ENCODE peak calls at places on chromosomes 6 and 20, in seven cellular contexts. G is RWPE1; D is RKO; T is left cardiac atrium; I is anterior cingulate cortex; V is activated T-helper 9 cell treated with anti-CD3 and anti-CD28 coated beads, Interleukin-2, amount 50 U/mL, for 16 hours; Y is neural crest cell. E is an unnamed sample.
A peak's percentile ranks its signal among the peaks of the same experiment; 100 is the strongest.

GRCh38 chr6:166361080-166361429 is 18.7 kb upstream of the SFT2D1 start:
- DNase-seq in V (no peak), T (no peak), D (no peak), I (no peak), Y (no peak), G (peak; percentile 22), E (peak; percentile 37)

GRCh38 chr20:20489623-20490341 is 121.9 kb downstream of the INSM1 start:
- DNase-seq in Y (no peak), V (no peak), I (no peak), G (no peak), T (no peak), D (no peak), E (no peak)

GRCh38 chr20:34268851-34269668 is 27.8 kb downstream of the ASIP start:
- DNase-seq in I (no peak), D (no peak), G (no peak), V (no peak), Y (no peak), T (peak; percentile 33), E (peak; percentile 44)

GRCh38 chr6:89160693-89161092 is 14.8 kb downstream of the PM20D2 start:
- DNase-seq in T (no peak), D (no peak), V (no peak), Y (no peak), G (no peak), I (no peak), E (no peak)

GRCh38 chr6:118606268-118606667 is 45.1 kb downstream of the CEP85L start:
- DNase-seq in I (no peak), T (no peak), D (no peak), G (no peak), Y (no peak), V (no peak), E (no peak)

GRCh38 chr6:55014321-55015088 is 159.8 kb upstream of the HCRTR2 start:
- DNase-seq in I (no peak), D (peak; percentile 18), Y (no peak), G (no peak), T (no peak), V (no peak), E (no peak)

GRCh38 chr20:19820520-19821211 is 62.6 kb downstream of the RIN2 start:
- DNase-seq in G (no peak), I (no peak), V (no peak), D (no peak), T (no peak), Y (no peak), E (no peak)

GRCh38 chr20:18628330-18628941 is 40.6 kb downstream of the DTD1 start:
- DNase-seq in V (no peak), D (no peak), G (peak; percentile 36), Y (no peak), I (no peak), T (no peak), E (peak; percentile 48)

GRCh38 chr20:21246143-21246542 is 57.0 kb upstream of the XRN2 start:
- DNase-seq in I (no peak), D (no peak), T (no peak), G (no peak), Y (no peak), V (no peak), E (no peak)

GRCh38 chr6:104750449-104750848 is 109.3 kb downstream of the HACE1 start:
- DNase-seq in V (no peak), Y (no peak), G (no peak), T (no peak), I (no peak), D (no peak), E (no peak)